ENCODE peak calls at places on chromosomes 16 and 17, in ten cellular contexts. One of them, this sample, is unnamed. For H3K4me1, the result is how much of the 10 kb centered on the place peaks cover.

GRCh38 chr16:87951550-87952538 is 610 bp downstream of the BANP start:
- DNase-seq in CD4-positive, CD25-positive, alpha-beta regulatory T cell: peak
- DNase-seq in esophagus squamous epithelium: no peak
- DNase-seq in lung: no peak
- DNase-seq in A549: no peak
- DNase-seq in CD4-positive, alpha-beta memory T cell: no peak
- DNase-seq in Caco-2: no peak
- DNase-seq in transverse colon: peak
- DNase-seq in thoracic aorta: no peak
- DNase-seq in Peyer's patch: no peak
- DNase-seq in this sample: peak

GRCh38 chr17:41118721-41119120 is 548 bp upstream of the KRTAP4-11 start:
- DNase-seq in lung: no peak
- DNase-seq in Peyer's patch: no peak
- DNase-seq in A549: no peak
- DNase-seq in thoracic aorta: no peak
- DNase-seq in CD4-positive, alpha-beta memory T cell: no peak
- DNase-seq in transverse colon: no peak
- DNase-seq in esophagus squamous epithelium: no peak
- DNase-seq in Caco-2: no peak
- DNase-seq in CD4-positive, CD25-positive, alpha-beta regulatory T cell: no peak
- DNase-seq in this sample: no peak

GRCh38 chr17:65467156-65467555 is 94.3 kb downstream of the AXIN2 start:
- DNase-seq in Caco-2: no peak
- DNase-seq in CD4-positive, alpha-beta memory T cell: no peak
- DNase-seq in esophagus squamous epithelium: no peak
- DNase-seq in lung: no peak
- DNase-seq in CD4-positive, CD25-positive, alpha-beta regulatory T cell: no peak
- DNase-seq in thoracic aorta: no peak
- DNase-seq in Peyer's patch: no peak
- DNase-seq in transverse colon: no peak
- DNase-seq in A549: no peak
- DNase-seq in this sample: no peak

GRCh38 chr16:81937305-81938038 is 73.8 kb downstream of the SDR42E1 start:
- DNase-seq in thoracic aorta: no peak
- DNase-seq in A549: no peak
- DNase-seq in transverse colon: no peak
- DNase-seq in lung: no peak
- DNase-seq in CD4-positive, alpha-beta memory T cell: no peak
- DNase-seq in Peyer's patch: no peak
- DNase-seq in esophagus squamous epithelium: no peak
- DNase-seq in CD4-positive, CD25-positive, alpha-beta regulatory T cell: no peak
- DNase-seq in Caco-2: no peak
- DNase-seq in this sample: peak

GRCh38 chr17:338442-339192 is 14.0 kb downstream of the RPH3AL start:
- DNase-seq in A549: no peak
- DNase-seq in transverse colon: peak
- DNase-seq in CD4-positive, CD25-positive, alpha-beta regulatory T cell: no peak
- DNase-seq in CD4-positive, alpha-beta memory T cell: no peak
- DNase-seq in lung: no peak
- DNase-seq in Peyer's patch: no peak
- DNase-seq in Caco-2: peak
- DNase-seq in esophagus squamous epithelium: no peak
- DNase-seq in thoracic aorta: no peak
- DNase-seq in this sample: no peak

GRCh38 chr17:56754523-56755208 is 79.1 kb downstream of the C17orf67 start:
- DNase-seq in A549: peak
- DNase-seq in lung: no peak
- DNase-seq in thoracic aorta: no peak
- DNase-seq in CD4-positive, CD25-positive, alpha-beta regulatory T cell: peak
- DNase-seq in Caco-2: no peak
- DNase-seq in transverse colon: no peak
- DNase-seq in esophagus squamous epithelium: no peak
- DNase-seq in Peyer's patch: no peak
- DNase-seq in CD4-positive, alpha-beta memory T cell: no peak
- DNase-seq in this sample: peak

GRCh38 chr17:46274238-46274637 is 20.7 kb upstream of the LRRC37A start:
- DNase-seq in transverse colon: no peak
- DNase-seq in esophagus squamous epithelium: no peak
- DNase-seq in CD4-positive, alpha-beta memory T cell: no peak
- DNase-seq in Caco-2: no peak
- DNase-seq in A549: no peak
- DNase-seq in thoracic aorta: no peak
- DNase-seq in Peyer's patch: no peak
- DNase-seq in CD4-positive, CD25-positive, alpha-beta regulatory T cell: no peak
- DNase-seq in lung: no peak
- DNase-seq in this sample: no peak

GRCh38 chr16:31206776-31207175 is 4.2 kb upstream of the PYCARD start:
- DNase-seq in lung: no peak
- DNase-seq in CD4-positive, CD25-positive, alpha-beta regulatory T cell: no peak
- DNase-seq in A549: no peak
- DNase-seq in Caco-2: no peak
- DNase-seq in transverse colon: no peak
- DNase-seq in esophagus squamous epithelium: no peak
- DNase-seq in thoracic aorta: no peak
- DNase-seq in Peyer's patch: no peak
- DNase-seq in CD4-positive, alpha-beta memory T cell: no peak
- DNase-seq in this sample: no peak

GRCh38 chr17:31320791-31321190 is 631 bp downstream of the EVI2A start:
- DNase-seq in esophagus squamous epithelium: no peak
- DNase-seq in lung: no peak
- DNase-seq in thoracic aorta: no peak
- DNase-seq in CD4-positive, alpha-beta memory T cell: no peak
- DNase-seq in Peyer's patch: no peak
- DNase-seq in CD4-positive, CD25-positive, alpha-beta regulatory T cell: no peak
- DNase-seq in transverse colon: no peak
- DNase-seq in Caco-2: no peak
- DNase-seq in A549: no peak
- DNase-seq in this sample: no peak

GRCh38 chr16:49833055-49833454 is 22.9 kb downstream of the ZNF423 start:
- DNase-seq in transverse colon: peak
- DNase-seq in esophagus squamous epithelium: no peak
- DNase-seq in CD4-positive, CD25-positive, alpha-beta regulatory T cell: no peak
- DNase-seq in Caco-2: no peak
- DNase-seq in Peyer's patch: no peak
- DNase-seq in thoracic aorta: no peak
- DNase-seq in A549: no peak
- DNase-seq in CD4-positive, alpha-beta memory T cell: no peak
- DNase-seq in lung: no peak
- DNase-seq in this sample: no peak

GRCh38 chr16:86410076-86410475 is 100.3 kb upstream of the FOXF1 start:
- DNase-seq in Peyer's patch: no peak
- DNase-seq in transverse colon: no peak
- DNase-seq in Caco-2: no peak
- DNase-seq in esophagus squamous epithelium: no peak
- DNase-seq in lung: no peak
- DNase-seq in A549: no peak
- DNase-seq in thoracic aorta: no peak
- DNase-seq in CD4-positive, CD25-positive, alpha-beta regulatory T cell: no peak
- DNase-seq in CD4-positive, alpha-beta memory T cell: no peak
- DNase-seq in this sample: no peak

GRCh38 chr16:53922805-53923645 is 219.1 kb downstream of the FTO start:
- DNase-seq in CD4-positive, CD25-positive, alpha-beta regulatory T cell: no peak
- DNase-seq in Caco-2: no peak
- DNase-seq in Peyer's patch: no peak
- DNase-seq in esophagus squamous epithelium: no peak
- DNase-seq in CD4-positive, alpha-beta memory T cell: no peak
- DNase-seq in thoracic aorta: no peak
- DNase-seq in lung: no peak
- DNase-seq in A549: no peak
- DNase-seq in transverse colon: no peak
- DNase-seq in this sample: peak
- H3K4me1 ChIP-seq in CD4-positive, CD25-positive, alpha-beta regulatory T cell: under half
- H3K4me1 ChIP-seq in Caco-2: under half
- H3K4me1 ChIP-seq in Peyer's patch: under half
- H3K4me1 ChIP-seq in esophagus squamous epithelium: under half
- H3K4me1 ChIP-seq in CD4-positive, alpha-beta memory T cell: under half
- H3K4me1 ChIP-seq in thoracic aorta: under half
- H3K4me1 ChIP-seq in lung: under half
- H3K4me1 ChIP-seq in A549: under half
- H3K4me1 ChIP-seq in transverse colon: under half
- H3K4me1 ChIP-seq in this sample: half or more

GRCh38 chr17:43578699-43579569 is 32.8 kb upstream of the ETV4 start:
- DNase-seq in A549: no peak
- DNase-seq in CD4-positive, alpha-beta memory T cell: peak
- DNase-seq in esophagus squamous epithelium: no peak
- DNase-seq in transverse colon: no peak
- DNase-seq in Peyer's patch: peak
- DNase-seq in thoracic aorta: no peak
- DNase-seq in lung: no peak
- DNase-seq in CD4-positive, CD25-positive, alpha-beta regulatory T cell: peak
- DNase-seq in Caco-2: peak
- DNase-seq in this sample: no peak

GRCh38 chr17:43581130-43581529 is 35.0 kb upstream of the ETV4 start:
- DNase-seq in lung: no peak
- DNase-seq in esophagus squamous epithelium: no peak
- DNase-seq in thoracic aorta: no peak
- DNase-seq in A549: no peak
- DNase-seq in Caco-2: no peak
- DNase-seq in CD4-positive, alpha-beta memory T cell: no peak
- DNase-seq in Peyer's patch: no peak
- DNase-seq in transverse colon: no peak
- DNase-seq in CD4-positive, CD25-positive, alpha-beta regulatory T cell: no peak
- DNase-seq in this sample: no peak

GRCh38 chr17:43581581-43581980 is 35.4 kb upstream of the ETV4 start:
- DNase-seq in lung: no peak
- DNase-seq in A549: no peak
- DNase-seq in CD4-positive, alpha-beta memory T cell: no peak
- DNase-seq in CD4-positive, CD25-positive, alpha-beta regulatory T cell: no peak
- DNase-seq in esophagus squamous epithelium: no peak
- DNase-seq in Caco-2: no peak
- DNase-seq in transverse colon: peak
- DNase-seq in Peyer's patch: no peak
- DNase-seq in thoracic aorta: no peak
- DNase-seq in this sample: no peak

GRCh38 chr17:43578352-43578698 is 32.2 kb upstream of the ETV4 start:
- DNase-seq in thoracic aorta: no peak
- DNase-seq in CD4-positive, CD25-positive, alpha-beta regulatory T cell: no peak
- DNase-seq in Peyer's patch: no peak
- DNase-seq in A549: no peak
- DNase-seq in Caco-2: no peak
- DNase-seq in CD4-positive, alpha-beta memory T cell: no peak
- DNase-seq in transverse colon: no peak
- DNase-seq in lung: no peak
- DNase-seq in esophagus squamous epithelium: no peak
- DNase-seq in this sample: no peak

DNA sequence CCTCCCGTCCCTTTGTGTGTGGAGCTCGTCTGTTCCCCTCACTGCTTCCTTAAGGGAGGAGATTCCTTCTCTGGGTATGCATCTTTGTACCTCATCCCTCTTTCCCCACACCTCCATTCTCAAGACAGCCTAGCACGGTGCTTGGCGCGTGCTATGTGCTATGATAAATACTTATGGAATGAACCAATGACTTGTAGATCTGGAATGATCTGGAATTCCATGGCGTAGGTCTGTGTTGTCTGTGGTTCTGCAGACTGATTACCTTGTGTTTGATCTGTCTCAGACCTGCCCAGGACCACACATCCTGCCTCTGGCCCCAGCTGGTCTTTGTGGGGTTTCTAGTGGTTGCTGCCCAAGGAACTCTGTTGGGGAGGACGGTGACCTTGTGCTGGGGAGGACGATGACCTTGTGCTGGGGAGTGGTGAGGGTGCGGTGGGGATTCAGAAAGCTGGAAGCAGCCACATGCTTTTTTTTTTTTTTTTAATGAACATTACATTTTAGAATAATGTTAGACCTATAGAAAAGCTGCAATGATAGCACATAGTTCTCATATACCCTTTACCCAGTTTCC is 33.5 kb upstream of the ETV4 start:
- DNase-seq in transverse colon: no peak
- DNase-seq in CD4-positive, alpha-beta memory T cell: no peak
- DNase-seq in lung: no peak
- DNase-seq in Caco-2: peak
- DNase-seq in CD4-positive, CD25-positive, alpha-beta regulatory T cell: no peak
- DNase-seq in A549: peak
- DNase-seq in thoracic aorta: no peak
- DNase-seq in esophagus squamous epithelium: no peak
- DNase-seq in Peyer's patch: no peak
- DNase-seq in this sample: no peak
- H3K4me1 ChIP-seq in transverse colon: under half
- H3K4me1 ChIP-seq in CD4-positive, alpha-beta memory T cell: under half
- H3K4me1 ChIP-seq in lung: under half
- H3K4me1 ChIP-seq in Caco-2: half or more
- H3K4me1 ChIP-seq in CD4-positive, CD25-positive, alpha-beta regulatory T cell: under half
- H3K4me1 ChIP-seq in A549: under half
- H3K4me1 ChIP-seq in thoracic aorta: under half
- H3K4me1 ChIP-seq in esophagus squamous epithelium: under half
- H3K4me1 ChIP-seq in Peyer's patch: under half
- H3K4me1 ChIP-seq in this sample: under half

DNA sequence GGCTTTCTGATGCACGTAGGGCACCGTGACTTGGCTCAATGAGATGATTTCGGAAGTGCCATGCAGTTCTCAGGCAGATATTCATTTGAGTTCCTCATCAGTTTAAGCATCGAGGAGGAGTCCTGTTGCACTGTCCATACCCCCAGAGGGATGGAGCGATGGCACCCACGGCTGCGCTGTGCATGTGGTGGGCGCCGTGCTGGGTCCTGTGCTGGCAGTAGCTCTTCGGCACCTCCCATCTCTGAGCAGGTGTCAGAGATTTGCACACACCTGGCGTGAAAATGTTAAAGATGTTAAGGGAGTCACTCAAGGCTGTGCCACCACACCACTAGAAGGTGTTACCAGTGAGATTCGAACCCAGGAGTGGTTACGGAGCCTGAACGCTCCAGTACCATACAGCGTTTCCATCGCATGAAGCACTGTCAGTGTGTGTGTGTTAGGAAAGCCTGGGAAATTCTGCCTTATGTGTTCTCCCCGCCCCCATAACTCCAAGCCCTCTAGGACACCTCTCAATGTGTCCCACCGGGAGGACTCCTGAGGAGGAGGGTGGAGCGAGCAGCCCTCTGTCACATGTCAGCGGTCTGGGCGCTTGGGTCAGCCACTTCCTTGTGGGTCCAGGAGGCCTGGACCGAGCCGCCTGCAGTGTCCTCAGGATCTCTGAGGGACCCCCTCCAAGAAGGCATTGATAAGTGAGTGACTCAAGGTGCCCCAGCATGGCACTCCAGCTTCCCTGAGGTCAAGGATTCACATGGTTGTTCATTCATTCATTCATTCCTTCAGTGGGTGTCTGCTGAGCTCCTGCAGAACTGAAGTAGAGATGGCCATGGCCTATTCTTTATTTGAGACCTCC is 3.8 kb downstream of the MRC2 start:
- DNase-seq in esophagus squamous epithelium: no peak
- DNase-seq in thoracic aorta: no peak
- DNase-seq in Peyer's patch: no peak
- DNase-seq in CD4-positive, CD25-positive, alpha-beta regulatory T cell: no peak
- DNase-seq in transverse colon: no peak
- DNase-seq in CD4-positive, alpha-beta memory T cell: no peak
- DNase-seq in lung: no peak
- DNase-seq in A549: no peak
- DNase-seq in Caco-2: no peak
- DNase-seq in this sample: no peak
- H3K4me1 ChIP-seq in esophagus squamous epithelium: half or more
- H3K4me1 ChIP-seq in thoracic aorta: half or more
- H3K4me1 ChIP-seq in Peyer's patch: under half
- H3K4me1 ChIP-seq in CD4-positive, CD25-positive, alpha-beta regulatory T cell: under half
- H3K4me1 ChIP-seq in transverse colon: under half
- H3K4me1 ChIP-seq in CD4-positive, alpha-beta memory T cell: under half
- H3K4me1 ChIP-seq in lung: under half
- H3K4me1 ChIP-seq in A549: under half
- H3K4me1 ChIP-seq in Caco-2: under half
- H3K4me1 ChIP-seq in this sample: under half

GRCh38 chr16:29820730-29821662 is 734 bp downstream of the MVP start:
- DNase-seq in esophagus squamous epithelium: no peak
- DNase-seq in lung: peak
- DNase-seq in transverse colon: peak
- DNase-seq in CD4-positive, alpha-beta memory T cell: peak
- DNase-seq in CD4-positive, CD25-positive, alpha-beta regulatory T cell: no peak
- DNase-seq in Caco-2: no peak
- DNase-seq in Peyer's patch: peak
- DNase-seq in A549: peak
- DNase-seq in thoracic aorta: no peak
- DNase-seq in this sample: no peak
- H3K4me1 ChIP-seq in esophagus squamous epithelium: half or more
- H3K4me1 ChIP-seq in lung: under half
- H3K4me1 ChIP-seq in transverse colon: half or more
- H3K4me1 ChIP-seq in CD4-positive, alpha-beta memory T cell: half or more
- H3K4me1 ChIP-seq in CD4-positive, CD25-positive, alpha-beta regulatory T cell: half or more
- H3K4me1 ChIP-seq in Caco-2: under half
- H3K4me1 ChIP-seq in Peyer's patch: under half
- H3K4me1 ChIP-seq in A549: half or more
- H3K4me1 ChIP-seq in thoracic aorta: half or more
- H3K4me1 ChIP-seq in this sample: under half

This sample was measured in cardiac muscle cell.